ENCODE peak calls at places on chromosome 5, in ten cellular contexts. One of them, this sample, is unnamed.

GRCh38 chr5:72465601-72466563 is 41.3 kb downstream of the ZNF366 start:
- DNase-seq in left ventricle myocardium inferior: no peak
- DNase-seq in cardiac muscle cell: peak
- DNase-seq in pancreas: no peak
- DNase-seq in naive thymus-derived CD4-positive, alpha-beta T cell: no peak
- DNase-seq in GM23248: peak
- DNase-seq in right cardiac atrium: no peak
- DNase-seq in aorta: no peak
- DNase-seq in hepatocyte: no peak
- DNase-seq in HepG2: no peak
- DNase-seq in this sample: no peak

GRCh38 chr5:180809403-180810209 is 7.0 kb upstream of the MGAT1 start:
- DNase-seq in left ventricle myocardium inferior: peak
- DNase-seq in cardiac muscle cell: peak
- DNase-seq in pancreas: peak
- DNase-seq in naive thymus-derived CD4-positive, alpha-beta T cell: no peak
- DNase-seq in GM23248: peak
- DNase-seq in right cardiac atrium: peak
- DNase-seq in aorta: peak
- DNase-seq in hepatocyte: peak
- DNase-seq in HepG2: peak
- DNase-seq in this sample: peak

GRCh38 chr5:61082516-61083280 is 79.6 kb downstream of the SMIM15 start:
- DNase-seq in left ventricle myocardium inferior: no peak
- DNase-seq in cardiac muscle cell: peak
- DNase-seq in pancreas: no peak
- DNase-seq in naive thymus-derived CD4-positive, alpha-beta T cell: no peak
- DNase-seq in GM23248: peak
- DNase-seq in right cardiac atrium: no peak
- DNase-seq in aorta: no peak
- DNase-seq in hepatocyte: no peak
- DNase-seq in HepG2: no peak
- DNase-seq in this sample: no peak

GRCh38 chr5:56270568-56271392 is 37.6 kb upstream of the ANKRD55 start:
- DNase-seq in left ventricle myocardium inferior: peak
- DNase-seq in cardiac muscle cell: peak
- DNase-seq in pancreas: peak
- DNase-seq in naive thymus-derived CD4-positive, alpha-beta T cell: peak
- DNase-seq in GM23248: peak
- DNase-seq in right cardiac atrium: peak
- DNase-seq in aorta: peak
- DNase-seq in hepatocyte: peak
- DNase-seq in HepG2: peak
- DNase-seq in this sample: peak

GRCh38 chr5:102975457-102976182 is 144.3 kb downstream of the GIN1 start:
- DNase-seq in left ventricle myocardium inferior: no peak
- DNase-seq in cardiac muscle cell: peak
- DNase-seq in pancreas: no peak
- DNase-seq in naive thymus-derived CD4-positive, alpha-beta T cell: no peak
- DNase-seq in GM23248: peak
- DNase-seq in right cardiac atrium: no peak
- DNase-seq in aorta: no peak
- DNase-seq in hepatocyte: no peak
- DNase-seq in HepG2: no peak
- DNase-seq in this sample: no peak

GRCh38 chr5:136191304-136192014 is 1.5 kb downstream of the SMIM32 start:
- DNase-seq in left ventricle myocardium inferior: no peak
- DNase-seq in cardiac muscle cell: peak
- DNase-seq in pancreas: no peak
- DNase-seq in naive thymus-derived CD4-positive, alpha-beta T cell: no peak
- DNase-seq in GM23248: peak
- DNase-seq in right cardiac atrium: no peak
- DNase-seq in aorta: no peak
- DNase-seq in hepatocyte: peak
- DNase-seq in HepG2: no peak
- DNase-seq in this sample: no peak

GRCh38 chr5:5340206-5340729 is 82.2 kb upstream of the ICE1 start:
- DNase-seq in left ventricle myocardium inferior: peak
- DNase-seq in cardiac muscle cell: peak
- DNase-seq in pancreas: peak
- DNase-seq in naive thymus-derived CD4-positive, alpha-beta T cell: no peak
- DNase-seq in GM23248: peak
- DNase-seq in right cardiac atrium: peak
- DNase-seq in aorta: peak
- DNase-seq in hepatocyte: peak
- DNase-seq in HepG2: peak
- DNase-seq in this sample: peak

GRCh38 chr5:76986828-76987526 is 34.1 kb downstream of the CRHBP start:
- DNase-seq in left ventricle myocardium inferior: no peak
- DNase-seq in cardiac muscle cell: no peak
- DNase-seq in pancreas: no peak
- DNase-seq in naive thymus-derived CD4-positive, alpha-beta T cell: no peak
- DNase-seq in GM23248: no peak
- DNase-seq in right cardiac atrium: no peak
- DNase-seq in aorta: no peak
- DNase-seq in hepatocyte: no peak
- DNase-seq in HepG2: no peak
- DNase-seq in this sample: no peak

GRCh38 chr5:159175547-159175946 is 33.8 kb downstream of the RNF145 start:
- DNase-seq in left ventricle myocardium inferior: no peak
- DNase-seq in cardiac muscle cell: peak
- DNase-seq in pancreas: no peak
- DNase-seq in naive thymus-derived CD4-positive, alpha-beta T cell: no peak
- DNase-seq in GM23248: peak
- DNase-seq in right cardiac atrium: no peak
- DNase-seq in aorta: no peak
- DNase-seq in hepatocyte: peak
- DNase-seq in HepG2: no peak
- DNase-seq in this sample: no peak
- H3K27ac ChIP-seq in left ventricle myocardium inferior: peak
- H3K27ac ChIP-seq in cardiac muscle cell: peak
- H3K27ac ChIP-seq in pancreas: no peak
- H3K27ac ChIP-seq in naive thymus-derived CD4-positive, alpha-beta T cell: peak
- H3K27ac ChIP-seq in GM23248: peak
- H3K27ac ChIP-seq in right cardiac atrium: no peak
- H3K27ac ChIP-seq in aorta: no peak
- H3K27ac ChIP-seq in hepatocyte: peak
- H3K27ac ChIP-seq in HepG2: no peak
- H3K27ac ChIP-seq in this sample: no peak

GRCh38 chr5:150401376-150402201 is 11.1 kb downstream of the CD74 start:
- DNase-seq in left ventricle myocardium inferior: no peak
- DNase-seq in cardiac muscle cell: no peak
- DNase-seq in pancreas: no peak
- DNase-seq in naive thymus-derived CD4-positive, alpha-beta T cell: no peak
- DNase-seq in GM23248: no peak
- DNase-seq in right cardiac atrium: no peak
- DNase-seq in aorta: peak
- DNase-seq in hepatocyte: no peak
- DNase-seq in HepG2: no peak
- DNase-seq in this sample: no peak

GRCh38 chr5:150402226-150402773 is 10.4 kb downstream of the CD74 start:
- DNase-seq in left ventricle myocardium inferior: no peak
- DNase-seq in cardiac muscle cell: no peak
- DNase-seq in pancreas: no peak
- DNase-seq in naive thymus-derived CD4-positive, alpha-beta T cell: no peak
- DNase-seq in GM23248: no peak
- DNase-seq in right cardiac atrium: no peak
- DNase-seq in aorta: peak
- DNase-seq in hepatocyte: no peak
- DNase-seq in HepG2: no peak
- DNase-seq in this sample: no peak

GRCh38 chr5:150400020-150400326 is 12.7 kb downstream of the CD74 start:
- DNase-seq in left ventricle myocardium inferior: no peak
- DNase-seq in cardiac muscle cell: no peak
- DNase-seq in pancreas: no peak
- DNase-seq in naive thymus-derived CD4-positive, alpha-beta T cell: no peak
- DNase-seq in GM23248: no peak
- DNase-seq in right cardiac atrium: no peak
- DNase-seq in aorta: peak
- DNase-seq in hepatocyte: no peak
- DNase-seq in HepG2: no peak
- DNase-seq in this sample: no peak

GRCh38 chr5:150400327-150401075 is 12.2 kb downstream of the CD74 start:
- DNase-seq in left ventricle myocardium inferior: no peak
- DNase-seq in cardiac muscle cell: no peak
- DNase-seq in pancreas: no peak
- DNase-seq in naive thymus-derived CD4-positive, alpha-beta T cell: no peak
- DNase-seq in GM23248: no peak
- DNase-seq in right cardiac atrium: no peak
- DNase-seq in aorta: peak
- DNase-seq in hepatocyte: no peak
- DNase-seq in HepG2: no peak
- DNase-seq in this sample: no peak

GRCh38 chr5:150401076-150401375 is 11.7 kb downstream of the CD74 start:
- DNase-seq in left ventricle myocardium inferior: no peak
- DNase-seq in cardiac muscle cell: no peak
- DNase-seq in pancreas: no peak
- DNase-seq in naive thymus-derived CD4-positive, alpha-beta T cell: no peak
- DNase-seq in GM23248: no peak
- DNase-seq in right cardiac atrium: no peak
- DNase-seq in aorta: peak
- DNase-seq in hepatocyte: no peak
- DNase-seq in HepG2: no peak
- DNase-seq in this sample: no peak
- H3K27ac ChIP-seq in left ventricle myocardium inferior: no peak
- H3K27ac ChIP-seq in cardiac muscle cell: peak
- H3K27ac ChIP-seq in pancreas: no peak
- H3K27ac ChIP-seq in naive thymus-derived CD4-positive, alpha-beta T cell: no peak
- H3K27ac ChIP-seq in GM23248: no peak
- H3K27ac ChIP-seq in right cardiac atrium: no peak
- H3K27ac ChIP-seq in aorta: no peak
- H3K27ac ChIP-seq in hepatocyte: no peak
- H3K27ac ChIP-seq in HepG2: no peak
- H3K27ac ChIP-seq in this sample: no peak

GRCh38 chr5:167861134-167861930 is 430.1 kb upstream of the WWC1 start:
- DNase-seq in left ventricle myocardium inferior: no peak
- DNase-seq in cardiac muscle cell: peak
- DNase-seq in pancreas: no peak
- DNase-seq in naive thymus-derived CD4-positive, alpha-beta T cell: no peak
- DNase-seq in GM23248: peak
- DNase-seq in right cardiac atrium: peak
- DNase-seq in aorta: no peak
- DNase-seq in hepatocyte: peak
- DNase-seq in HepG2: no peak
- DNase-seq in this sample: no peak
- H3K27ac ChIP-seq in left ventricle myocardium inferior: no peak
- H3K27ac ChIP-seq in cardiac muscle cell: no peak
- H3K27ac ChIP-seq in pancreas: no peak
- H3K27ac ChIP-seq in naive thymus-derived CD4-positive, alpha-beta T cell: no peak
- H3K27ac ChIP-seq in GM23248: no peak
- H3K27ac ChIP-seq in right cardiac atrium: no peak
- H3K27ac ChIP-seq in aorta: no peak
- H3K27ac ChIP-seq in hepatocyte: no peak
- H3K27ac ChIP-seq in HepG2: no peak
- H3K27ac ChIP-seq in this sample: no peak

GRCh38 chr5:106399381-106399780 is 1271.4 kb downstream of the EFNA5 start:
- DNase-seq in left ventricle myocardium inferior: no peak
- DNase-seq in cardiac muscle cell: peak
- DNase-seq in pancreas: no peak
- DNase-seq in naive thymus-derived CD4-positive, alpha-beta T cell: no peak
- DNase-seq in GM23248: peak
- DNase-seq in right cardiac atrium: no peak
- DNase-seq in aorta: no peak
- DNase-seq in hepatocyte: no peak
- DNase-seq in HepG2: no peak
- DNase-seq in this sample: no peak
- H3K27ac ChIP-seq in left ventricle myocardium inferior: no peak
- H3K27ac ChIP-seq in cardiac muscle cell: no peak
- H3K27ac ChIP-seq in pancreas: no peak
- H3K27ac ChIP-seq in naive thymus-derived CD4-positive, alpha-beta T cell: no peak
- H3K27ac ChIP-seq in GM23248: no peak
- H3K27ac ChIP-seq in right cardiac atrium: no peak
- H3K27ac ChIP-seq in aorta: no peak
- H3K27ac ChIP-seq in hepatocyte: no peak
- H3K27ac ChIP-seq in HepG2: no peak
- H3K27ac ChIP-seq in this sample: no peak

GRCh38 chr5:14684757-14685156 is 20.2 kb downstream of the OTULIN start:
- DNase-seq in left ventricle myocardium inferior: peak
- DNase-seq in cardiac muscle cell: no peak
- DNase-seq in pancreas: no peak
- DNase-seq in naive thymus-derived CD4-positive, alpha-beta T cell: no peak
- DNase-seq in GM23248: no peak
- DNase-seq in right cardiac atrium: no peak
- DNase-seq in aorta: no peak
- DNase-seq in hepatocyte: no peak
- DNase-seq in HepG2: no peak
- DNase-seq in this sample: no peak
- H3K27ac ChIP-seq in left ventricle myocardium inferior: peak
- H3K27ac ChIP-seq in cardiac muscle cell: peak
- H3K27ac ChIP-seq in pancreas: no peak
- H3K27ac ChIP-seq in naive thymus-derived CD4-positive, alpha-beta T cell: no peak
- H3K27ac ChIP-seq in GM23248: no peak
- H3K27ac ChIP-seq in right cardiac atrium: peak
- H3K27ac ChIP-seq in aorta: no peak
- H3K27ac ChIP-seq in hepatocyte: no peak
- H3K27ac ChIP-seq in HepG2: no peak
- H3K27ac ChIP-seq in this sample: peak

DNA sequence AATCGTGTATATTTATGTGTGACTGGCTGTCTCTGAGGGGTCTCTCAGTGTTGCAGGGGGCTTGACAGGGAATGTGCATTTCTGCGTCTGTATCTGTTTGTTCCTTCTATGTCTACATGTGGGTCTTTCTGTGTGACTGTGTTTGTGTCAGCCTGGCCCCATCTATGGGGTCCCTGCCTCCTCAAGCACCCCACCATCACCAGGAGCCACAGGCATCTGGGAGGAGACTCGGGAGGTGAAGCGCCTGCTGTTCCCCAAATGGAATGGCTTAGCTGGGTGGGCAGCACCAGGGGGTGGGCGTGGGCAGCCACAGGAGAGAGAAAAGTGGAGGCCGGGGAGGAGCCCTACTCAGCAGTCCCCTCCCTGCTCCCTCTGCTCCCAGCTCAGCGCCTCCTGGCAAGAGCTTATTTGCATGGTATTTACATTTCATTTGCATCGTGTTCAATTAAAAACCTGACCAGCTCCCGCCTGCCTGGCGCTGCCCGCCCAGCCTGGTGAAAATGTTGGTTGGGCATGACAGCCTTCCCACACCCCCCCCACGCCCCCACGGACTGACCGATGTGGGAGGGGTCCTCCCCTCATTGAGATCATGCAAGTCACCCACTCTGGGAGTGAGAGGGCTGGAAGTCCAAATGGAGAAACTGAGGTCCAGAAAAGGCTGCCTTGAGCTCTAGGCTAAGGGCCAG is 50.5 kb downstream of the CXXC5 start:
- DNase-seq in left ventricle myocardium inferior: peak
- DNase-seq in cardiac muscle cell: peak
- DNase-seq in pancreas: peak
- DNase-seq in naive thymus-derived CD4-positive, alpha-beta T cell: no peak
- DNase-seq in GM23248: peak
- DNase-seq in right cardiac atrium: peak
- DNase-seq in aorta: peak
- DNase-seq in hepatocyte: peak
- DNase-seq in HepG2: no peak
- DNase-seq in this sample: peak
- H3K27ac ChIP-seq in left ventricle myocardium inferior: peak
- H3K27ac ChIP-seq in cardiac muscle cell: peak
- H3K27ac ChIP-seq in pancreas: peak
- H3K27ac ChIP-seq in naive thymus-derived CD4-positive, alpha-beta T cell: no peak
- H3K27ac ChIP-seq in GM23248: peak
- H3K27ac ChIP-seq in right cardiac atrium: peak
- H3K27ac ChIP-seq in aorta: peak
- H3K27ac ChIP-seq in hepatocyte: peak
- H3K27ac ChIP-seq in HepG2: peak
- H3K27ac ChIP-seq in this sample: no peak

This sample was measured in lung.